ENCODE peak calls at places on chromosome 20, in seven cellular contexts. One of them, this sample, is unnamed.

GRCh38 chr20:40953856-40954255 is 74.8 kb upstream of the TOP1 start:
- DNase-seq in activated naive CD4-positive, alpha-beta T cell treated with anti-CD3 and anti-CD28 coated beads, Interleukin-2, amount 50 U/mL, for 72 hours: no peak
- DNase-seq in non-pigmented ciliary epithelial cell: no peak
- DNase-seq in stimulated activated CD4-positive, alpha-beta T cell treated with anti-CD3 and anti-CD28 coated beads, Interleukin-15, amount 100 ng/mL, for 1 hour: no peak
- DNase-seq in Ammon's horn: no peak
- DNase-seq in left ventricle myocardium superior: no peak
- DNase-seq in stimulated activated CD8-positive, alpha-beta memory T cell treated with anti-CD3 and anti-CD28 coated beads, Interleukin-15, amount 100 ng/mL, for 1 hour: no peak
- DNase-seq in this sample: no peak

GRCh38 chr20:18698735-18699380 is 111.0 kb downstream of the DTD1 start:
- DNase-seq in stimulated activated CD8-positive, alpha-beta memory T cell treated with anti-CD3 and anti-CD28 coated beads, Interleukin-15, amount 100 ng/mL, for 1 hour: no peak
- DNase-seq in Ammon's horn: no peak
- DNase-seq in left ventricle myocardium superior: no peak
- DNase-seq in activated naive CD4-positive, alpha-beta T cell treated with anti-CD3 and anti-CD28 coated beads, Interleukin-2, amount 50 U/mL, for 72 hours: no peak
- DNase-seq in non-pigmented ciliary epithelial cell: no peak
- DNase-seq in stimulated activated CD4-positive, alpha-beta T cell treated with anti-CD3 and anti-CD28 coated beads, Interleukin-15, amount 100 ng/mL, for 1 hour: no peak
- DNase-seq in this sample: no peak

GRCh38 chr20:62321521-62321948 is 18.7 kb downstream of the ADRM1 start:
- DNase-seq in Ammon's horn: no peak
- DNase-seq in non-pigmented ciliary epithelial cell: no peak
- DNase-seq in stimulated activated CD8-positive, alpha-beta memory T cell treated with anti-CD3 and anti-CD28 coated beads, Interleukin-15, amount 100 ng/mL, for 1 hour: no peak
- DNase-seq in stimulated activated CD4-positive, alpha-beta T cell treated with anti-CD3 and anti-CD28 coated beads, Interleukin-15, amount 100 ng/mL, for 1 hour: no peak
- DNase-seq in left ventricle myocardium superior: no peak
- DNase-seq in activated naive CD4-positive, alpha-beta T cell treated with anti-CD3 and anti-CD28 coated beads, Interleukin-2, amount 50 U/mL, for 72 hours: no peak
- DNase-seq in this sample: peak

GRCh38 chr20:37845261-37845681 is 57.7 kb upstream of the VSTM2L start:
- DNase-seq in activated naive CD4-positive, alpha-beta T cell treated with anti-CD3 and anti-CD28 coated beads, Interleukin-2, amount 50 U/mL, for 72 hours: no peak
- DNase-seq in stimulated activated CD8-positive, alpha-beta memory T cell treated with anti-CD3 and anti-CD28 coated beads, Interleukin-15, amount 100 ng/mL, for 1 hour: no peak
- DNase-seq in left ventricle myocardium superior: peak
- DNase-seq in stimulated activated CD4-positive, alpha-beta T cell treated with anti-CD3 and anti-CD28 coated beads, Interleukin-15, amount 100 ng/mL, for 1 hour: no peak
- DNase-seq in non-pigmented ciliary epithelial cell: no peak
- DNase-seq in Ammon's horn: no peak
- DNase-seq in this sample: no peak

GRCh38 chr20:47278907-47279348 is 77.6 kb downstream of the ZMYND8 start:
- DNase-seq in Ammon's horn: no peak
- DNase-seq in stimulated activated CD8-positive, alpha-beta memory T cell treated with anti-CD3 and anti-CD28 coated beads, Interleukin-15, amount 100 ng/mL, for 1 hour: no peak
- DNase-seq in left ventricle myocardium superior: no peak
- DNase-seq in non-pigmented ciliary epithelial cell: no peak
- DNase-seq in activated naive CD4-positive, alpha-beta T cell treated with anti-CD3 and anti-CD28 coated beads, Interleukin-2, amount 50 U/mL, for 72 hours: no peak
- DNase-seq in stimulated activated CD4-positive, alpha-beta T cell treated with anti-CD3 and anti-CD28 coated beads, Interleukin-15, amount 100 ng/mL, for 1 hour: no peak
- DNase-seq in this sample: no peak

GRCh38 chr20:5397418-5397817 is 80.7 kb upstream of the PROKR2 start:
- DNase-seq in activated naive CD4-positive, alpha-beta T cell treated with anti-CD3 and anti-CD28 coated beads, Interleukin-2, amount 50 U/mL, for 72 hours: no peak
- DNase-seq in stimulated activated CD8-positive, alpha-beta memory T cell treated with anti-CD3 and anti-CD28 coated beads, Interleukin-15, amount 100 ng/mL, for 1 hour: no peak
- DNase-seq in non-pigmented ciliary epithelial cell: no peak
- DNase-seq in stimulated activated CD4-positive, alpha-beta T cell treated with anti-CD3 and anti-CD28 coated beads, Interleukin-15, amount 100 ng/mL, for 1 hour: no peak
- DNase-seq in Ammon's horn: no peak
- DNase-seq in left ventricle myocardium superior: no peak
- DNase-seq in this sample: no peak

GRCh38 chr20:25259788-25260254 is 11.9 kb downstream of the PYGB start:
- DNase-seq in left ventricle myocardium superior: no peak
- DNase-seq in Ammon's horn: no peak
- DNase-seq in stimulated activated CD4-positive, alpha-beta T cell treated with anti-CD3 and anti-CD28 coated beads, Interleukin-15, amount 100 ng/mL, for 1 hour: no peak
- DNase-seq in stimulated activated CD8-positive, alpha-beta memory T cell treated with anti-CD3 and anti-CD28 coated beads, Interleukin-15, amount 100 ng/mL, for 1 hour: no peak
- DNase-seq in non-pigmented ciliary epithelial cell: no peak
- DNase-seq in activated naive CD4-positive, alpha-beta T cell treated with anti-CD3 and anti-CD28 coated beads, Interleukin-2, amount 50 U/mL, for 72 hours: no peak
- DNase-seq in this sample: no peak

GRCh38 chr20:90651-91050 is 3.2 kb downstream of the DEFB125 start:
- DNase-seq in non-pigmented ciliary epithelial cell: no peak
- DNase-seq in stimulated activated CD4-positive, alpha-beta T cell treated with anti-CD3 and anti-CD28 coated beads, Interleukin-15, amount 100 ng/mL, for 1 hour: no peak
- DNase-seq in stimulated activated CD8-positive, alpha-beta memory T cell treated with anti-CD3 and anti-CD28 coated beads, Interleukin-15, amount 100 ng/mL, for 1 hour: no peak
- DNase-seq in Ammon's horn: no peak
- DNase-seq in activated naive CD4-positive, alpha-beta T cell treated with anti-CD3 and anti-CD28 coated beads, Interleukin-2, amount 50 U/mL, for 72 hours: no peak
- DNase-seq in left ventricle myocardium superior: no peak
- DNase-seq in this sample: no peak

This sample was measured in HEK293T.